ENCODE peak calls at places on chromosomes 11 and 22, in seven cellular contexts. U is RWPE1; L is CD8-positive, alpha-beta T cell; W is progenitor cell of endocrine pancreas; S is heart left ventricle; R is AG09309; K is pancreas. Q is an unnamed sample.

GRCh38 chr11:17747131-17747955 is 12.8 kb downstream of the KCNC1 start:
- DNase-seq in K (no peak), S (no peak), L (no peak), R (no peak), U (no peak), W (no peak), Q (no peak)

GRCh38 chr11:122595246-122595645 is 60.3 kb upstream of the UBASH3B start:
- DNase-seq in R (no peak), S (no peak), K (no peak), W (no peak), L (no peak), U (no peak), Q (no peak)

GRCh38 chr11:34274712-34275398 is 83.0 kb downstream of the ABTB2 start:
- DNase-seq in W (no peak), S (peak; percentile 80), L (no peak), K (peak; percentile 77), R (peak; percentile 89), U (peak; percentile 99), Q (peak; percentile 73)

GRCh38 chr22:22235564-22235963 is 9.0 kb upstream of the VPREB1 start:
- DNase-seq in W (no peak), S (no peak), U (no peak), K (no peak), L (peak; percentile 62), R (no peak), Q (peak; percentile 46)

GRCh38 chr11:117999354-117999993 is 13.3 kb downstream of the IL10RA start:
- DNase-seq in U (no peak), S (no peak), L (no peak), W (no peak), K (no peak), R (no peak), Q (no peak)

GRCh38 chr11:19766206-19766605 is 53.6 kb downstream of the NAV2 start:
- DNase-seq in K (no peak), S (no peak), R (no peak), U (no peak), W (no peak), L (no peak), Q (no peak)

GRCh38 chr11:284081-285020 is 4.6 kb upstream of the PGGHG start:
- DNase-seq in R (no peak), L (peak; percentile 48), U (no peak), K (peak; percentile 21), W (no peak), S (peak; percentile 15), Q (no peak)

GRCh38 chr11:116771935-116772334 is 852 bp downstream of the BUD13 start:
- DNase-seq in L (no peak), U (no peak), S (no peak), K (no peak), W (no peak), R (no peak), Q (no peak)

DNA sequence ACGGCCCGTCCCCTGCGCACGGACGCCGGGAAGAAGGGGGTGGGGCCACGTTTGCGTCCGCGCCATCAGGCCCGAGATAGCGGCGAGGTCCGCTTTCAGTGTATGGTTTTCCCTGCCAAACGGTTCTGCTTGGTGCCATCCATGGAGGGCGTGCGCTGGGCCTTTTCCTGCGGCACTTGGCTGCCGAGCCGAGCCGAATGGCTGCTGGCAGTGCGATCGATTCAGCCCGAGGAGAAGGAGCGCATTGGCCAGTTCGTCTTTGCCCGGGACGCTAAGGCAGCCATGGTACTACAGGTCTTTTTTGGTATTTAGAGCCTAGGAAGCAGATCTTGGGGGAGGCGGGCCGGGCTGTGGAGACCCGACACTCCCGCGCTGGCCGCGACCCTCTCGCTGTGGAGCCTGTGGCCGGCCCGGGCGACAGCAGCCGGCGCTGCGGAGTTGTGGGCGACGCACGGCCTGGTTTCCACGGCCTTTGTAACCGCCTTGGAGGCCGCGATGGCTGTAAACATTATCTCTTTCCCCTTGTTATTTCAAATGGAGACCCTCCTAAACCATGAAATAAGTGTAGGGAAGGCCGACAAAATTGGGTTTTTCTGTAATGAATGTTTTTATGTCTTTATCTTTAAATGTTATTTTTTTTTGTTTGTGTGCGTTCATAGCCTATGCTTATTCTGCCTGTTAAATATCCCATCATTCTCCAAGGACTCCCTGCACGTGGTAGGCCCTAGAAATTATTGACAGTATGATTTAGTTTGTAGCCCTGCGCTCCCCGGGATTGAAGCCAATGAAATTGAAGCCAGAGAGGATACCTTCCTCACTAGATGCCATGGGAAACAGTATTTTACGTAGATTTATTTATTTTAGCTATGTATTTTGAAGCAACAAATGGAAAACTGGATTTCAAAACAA is at the start of gene AASDHPPT:
- DNase-seq in U (peak; percentile 10), K (peak; percentile 40), L (no peak), R (no peak), W (no peak), S (no peak), Q (no peak)
- TF ChIP-seq CTCF in U (no peak), K (no peak), L (no peak), R (no peak), W (no peak), S (no peak), Q (no peak)

GRCh38 chr11:100980156-100980555 is 149.5 kb downstream of the PGR start:
- DNase-seq in S (no peak), K (no peak), R (no peak), W (no peak), L (no peak), U (no peak), Q (no peak)
- TF ChIP-seq CTCF in S (peak; percentile 45), K (no peak), R (no peak), W (peak; percentile 52), L (no peak), U (no peak), Q (peak; percentile 14)

GRCh38 chr11:66069715-66070603 is at the start of gene PACS1:
- DNase-seq in L (peak; percentile 90), R (peak; percentile 40), W (peak; percentile 46), U (peak; percentile 66), S (peak; percentile 89), K (peak; percentile 77), Q (peak; percentile 76)
- TF ChIP-seq CTCF in L (no peak), R (no peak), W (no peak), U (no peak), S (no peak), K (no peak), Q (no peak)

GRCh38 chr22:37943471-37944198 is 9.8 kb downstream of the C22orf23 start:
- DNase-seq in K (no peak), U (no peak), S (no peak), R (no peak), L (no peak), W (no peak), Q (no peak)

DNA sequence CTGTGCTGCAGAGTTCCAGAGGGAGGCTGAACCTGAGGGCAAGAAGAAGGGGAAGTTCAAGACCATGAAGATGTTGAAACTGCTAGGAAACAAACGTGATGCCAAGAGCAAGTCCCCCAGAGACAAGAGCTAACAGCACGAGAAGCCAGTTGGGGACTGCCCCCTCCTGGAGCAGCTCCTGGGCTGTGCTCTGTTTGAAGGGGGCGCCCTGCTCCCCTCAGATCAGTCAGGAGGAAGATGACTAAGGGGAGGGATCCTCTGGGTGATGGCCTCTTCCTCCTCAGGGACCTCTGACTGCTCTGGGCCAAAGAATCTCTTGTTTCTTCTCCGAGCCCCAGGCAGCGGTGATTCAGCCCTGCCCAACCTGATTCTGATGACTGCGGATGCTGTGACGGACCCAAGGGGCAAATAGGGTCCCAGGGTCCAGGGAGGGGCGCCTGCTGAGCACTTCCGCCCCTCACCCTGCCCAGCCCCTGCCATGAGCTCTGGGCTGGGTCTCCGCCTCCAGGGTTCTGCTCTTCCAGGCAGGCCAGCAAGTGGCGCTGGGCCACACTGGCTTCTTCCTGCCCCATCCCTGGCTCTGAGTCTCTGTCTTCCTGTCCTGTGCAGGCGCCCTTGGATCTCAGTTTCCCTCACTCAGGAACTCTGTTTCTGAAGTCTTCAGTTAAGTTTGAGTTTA is 12.6 kb downstream of the C22orf23 start:
- DNase-seq in K (no peak), L (no peak), W (no peak), S (no peak), R (no peak), U (no peak), Q (no peak)
- TF ChIP-seq CTCF in K (no peak), L (no peak), W (no peak), S (no peak), R (no peak), U (no peak), Q (no peak)

GRCh38 chr11:5390210-5390609 is 6.6 kb downstream of the OR51M1 start:
- DNase-seq in S (no peak), L (no peak), W (no peak), K (no peak), R (no peak), U (no peak), Q (no peak)
- TF ChIP-seq CTCF in S (no peak), L (no peak), W (no peak), K (no peak), R (no peak), U (no peak), Q (no peak)

DNA sequence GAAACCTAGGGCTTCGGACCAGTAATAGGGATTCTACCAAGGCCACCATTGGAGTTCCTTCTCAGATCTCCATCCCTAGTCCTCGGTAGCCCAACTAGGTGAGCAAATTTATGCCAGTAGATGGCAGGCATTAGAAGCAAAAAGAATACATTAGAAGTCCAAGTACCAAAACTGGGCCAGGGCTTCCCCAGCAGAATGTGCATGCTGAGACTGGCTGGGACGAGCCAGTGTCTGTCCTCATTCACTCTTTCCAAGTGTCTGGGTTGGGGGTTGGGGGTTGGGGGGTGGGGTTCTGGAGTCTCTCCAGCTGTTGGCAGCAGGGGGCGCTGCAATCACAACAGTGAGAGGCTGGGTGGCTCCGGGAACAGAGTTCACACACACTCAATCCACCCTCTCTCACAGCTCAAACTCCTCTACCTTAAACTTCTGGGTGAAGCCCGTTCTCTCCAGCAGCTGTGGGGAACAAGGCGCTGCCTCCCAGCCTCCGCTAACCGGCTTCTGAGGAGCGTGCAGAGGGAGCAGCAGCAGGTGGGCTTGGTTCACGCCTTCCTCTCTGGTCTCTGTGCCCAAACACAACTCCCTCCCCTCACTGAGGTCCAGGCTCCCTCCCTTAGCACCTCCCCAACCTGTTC is 57.5 kb downstream of the BTG4 start:
- DNase-seq in U (peak; percentile 69), R (no peak), W (peak; percentile 44), L (peak; percentile 61), K (no peak), S (no peak), Q (peak; percentile 46)
- TF ChIP-seq CTCF in U (no peak), R (peak; percentile 56), W (peak; percentile 69), L (peak; percentile 20), K (no peak), S (peak; percentile 20), Q (no peak)